ENCODE peak calls at places on chromosomes 7 and 10, in five cellular contexts. One of them, this sample, is unnamed.

GRCh38 chr10:54796876-54797275 is 4.2 kb downstream of the PCDH15 start:
- DNase-seq in activated CD4-positive, alpha-beta T cell treated with anti-CD3 and anti-CD28 coated beads, Interleukin-2, amount 50 U/mL, for 48 hours: no peak
- DNase-seq in naive thymus-derived CD4-positive, alpha-beta T cell: no peak
- DNase-seq in anterior cingulate cortex: no peak
- DNase-seq in left ventricle myocardium inferior: no peak
- DNase-seq in this sample: no peak

GRCh38 chr7:29336851-29337627 is 142.5 kb downstream of the CHN2 start:
- DNase-seq in left ventricle myocardium inferior: no peak
- DNase-seq in naive thymus-derived CD4-positive, alpha-beta T cell: no peak
- DNase-seq in activated CD4-positive, alpha-beta T cell treated with anti-CD3 and anti-CD28 coated beads, Interleukin-2, amount 50 U/mL, for 48 hours: no peak
- DNase-seq in anterior cingulate cortex: peak
- DNase-seq in this sample: no peak

GRCh38 chr10:127266431-127266830 is 70.0 kb upstream of the INSYN2A start:
- DNase-seq in left ventricle myocardium inferior: no peak
- DNase-seq in activated CD4-positive, alpha-beta T cell treated with anti-CD3 and anti-CD28 coated beads, Interleukin-2, amount 50 U/mL, for 48 hours: no peak
- DNase-seq in naive thymus-derived CD4-positive, alpha-beta T cell: no peak
- DNase-seq in anterior cingulate cortex: no peak
- DNase-seq in this sample: no peak

GRCh38 chr10:89007129-89007893 is 16.7 kb downstream of the FAS start:
- DNase-seq in left ventricle myocardium inferior: no peak
- DNase-seq in anterior cingulate cortex: no peak
- DNase-seq in naive thymus-derived CD4-positive, alpha-beta T cell: no peak
- DNase-seq in activated CD4-positive, alpha-beta T cell treated with anti-CD3 and anti-CD28 coated beads, Interleukin-2, amount 50 U/mL, for 48 hours: no peak
- DNase-seq in this sample: no peak

GRCh38 chr7:79337722-79338121 is 115.7 kb downstream of the MAGI2 start:
- DNase-seq in naive thymus-derived CD4-positive, alpha-beta T cell: no peak
- DNase-seq in left ventricle myocardium inferior: no peak
- DNase-seq in anterior cingulate cortex: peak
- DNase-seq in activated CD4-positive, alpha-beta T cell treated with anti-CD3 and anti-CD28 coated beads, Interleukin-2, amount 50 U/mL, for 48 hours: no peak
- DNase-seq in this sample: no peak

GRCh38 chr10:19620867-19621266 is 195.4 kb upstream of the PLXDC2 start:
- DNase-seq in left ventricle myocardium inferior: no peak
- DNase-seq in naive thymus-derived CD4-positive, alpha-beta T cell: no peak
- DNase-seq in activated CD4-positive, alpha-beta T cell treated with anti-CD3 and anti-CD28 coated beads, Interleukin-2, amount 50 U/mL, for 48 hours: no peak
- DNase-seq in anterior cingulate cortex: no peak
- DNase-seq in this sample: no peak

GRCh38 chr10:114683162-114683561 is 25.1 kb upstream of the ABLIM1 start:
- DNase-seq in activated CD4-positive, alpha-beta T cell treated with anti-CD3 and anti-CD28 coated beads, Interleukin-2, amount 50 U/mL, for 48 hours: no peak
- DNase-seq in left ventricle myocardium inferior: no peak
- DNase-seq in naive thymus-derived CD4-positive, alpha-beta T cell: no peak
- DNase-seq in anterior cingulate cortex: no peak
- DNase-seq in this sample: no peak

GRCh38 chr7:140231779-140232491 is 55.2 kb upstream of the KDM7A start:
- DNase-seq in activated CD4-positive, alpha-beta T cell treated with anti-CD3 and anti-CD28 coated beads, Interleukin-2, amount 50 U/mL, for 48 hours: no peak
- DNase-seq in left ventricle myocardium inferior: no peak
- DNase-seq in anterior cingulate cortex: no peak
- DNase-seq in naive thymus-derived CD4-positive, alpha-beta T cell: no peak
- DNase-seq in this sample: no peak

GRCh38 chr10:116524736-116525135 is 21.0 kb upstream of the PNLIP start:
- DNase-seq in anterior cingulate cortex: no peak
- DNase-seq in naive thymus-derived CD4-positive, alpha-beta T cell: no peak
- DNase-seq in left ventricle myocardium inferior: no peak
- DNase-seq in activated CD4-positive, alpha-beta T cell treated with anti-CD3 and anti-CD28 coated beads, Interleukin-2, amount 50 U/mL, for 48 hours: no peak
- DNase-seq in this sample: no peak

GRCh38 chr7:142752376-142753225 is 3.3 kb downstream of the PRSS1 start:
- DNase-seq in left ventricle myocardium inferior: no peak
- DNase-seq in activated CD4-positive, alpha-beta T cell treated with anti-CD3 and anti-CD28 coated beads, Interleukin-2, amount 50 U/mL, for 48 hours: no peak
- DNase-seq in naive thymus-derived CD4-positive, alpha-beta T cell: no peak
- DNase-seq in anterior cingulate cortex: no peak
- DNase-seq in this sample: no peak

GRCh38 chr7:134084488-134085144 is 42.5 kb upstream of the LRGUK start:
- DNase-seq in naive thymus-derived CD4-positive, alpha-beta T cell: no peak
- DNase-seq in anterior cingulate cortex: no peak
- DNase-seq in left ventricle myocardium inferior: no peak
- DNase-seq in activated CD4-positive, alpha-beta T cell treated with anti-CD3 and anti-CD28 coated beads, Interleukin-2, amount 50 U/mL, for 48 hours: no peak
- DNase-seq in this sample: no peak

GRCh38 chr7:55164527-55164926 is 145.7 kb downstream of the EGFR start:
- DNase-seq in left ventricle myocardium inferior: no peak
- DNase-seq in anterior cingulate cortex: no peak
- DNase-seq in naive thymus-derived CD4-positive, alpha-beta T cell: no peak
- DNase-seq in activated CD4-positive, alpha-beta T cell treated with anti-CD3 and anti-CD28 coated beads, Interleukin-2, amount 50 U/mL, for 48 hours: no peak
- DNase-seq in this sample: no peak

GRCh38 chr7:151759591-151760042 is 117.3 kb downstream of the PRKAG2 start:
- DNase-seq in naive thymus-derived CD4-positive, alpha-beta T cell: peak
- DNase-seq in left ventricle myocardium inferior: peak
- DNase-seq in activated CD4-positive, alpha-beta T cell treated with anti-CD3 and anti-CD28 coated beads, Interleukin-2, amount 50 U/mL, for 48 hours: peak
- DNase-seq in anterior cingulate cortex: peak
- DNase-seq in this sample: no peak

GRCh38 chr10:70761031-70761601 is 24.1 kb downstream of the TBATA start:
- DNase-seq in anterior cingulate cortex: no peak
- DNase-seq in left ventricle myocardium inferior: no peak
- DNase-seq in naive thymus-derived CD4-positive, alpha-beta T cell: no peak
- DNase-seq in activated CD4-positive, alpha-beta T cell treated with anti-CD3 and anti-CD28 coated beads, Interleukin-2, amount 50 U/mL, for 48 hours: no peak
- DNase-seq in this sample: no peak

GRCh38 chr10:13956826-13957225 is 370.1 kb downstream of the PRPF18 start:
- DNase-seq in naive thymus-derived CD4-positive, alpha-beta T cell: no peak
- DNase-seq in left ventricle myocardium inferior: peak
- DNase-seq in anterior cingulate cortex: no peak
- DNase-seq in activated CD4-positive, alpha-beta T cell treated with anti-CD3 and anti-CD28 coated beads, Interleukin-2, amount 50 U/mL, for 48 hours: no peak
- DNase-seq in this sample: peak

GRCh38 chr7:44244282-44244681 is 43.5 kb downstream of the YKT6 start:
- DNase-seq in left ventricle myocardium inferior: no peak
- DNase-seq in anterior cingulate cortex: no peak
- DNase-seq in activated CD4-positive, alpha-beta T cell treated with anti-CD3 and anti-CD28 coated beads, Interleukin-2, amount 50 U/mL, for 48 hours: peak
- DNase-seq in naive thymus-derived CD4-positive, alpha-beta T cell: peak
- DNase-seq in this sample: no peak

GRCh38 chr7:74365320-74366022 is 76.3 kb downstream of the CLIP2 start:
- DNase-seq in activated CD4-positive, alpha-beta T cell treated with anti-CD3 and anti-CD28 coated beads, Interleukin-2, amount 50 U/mL, for 48 hours: no peak
- DNase-seq in anterior cingulate cortex: peak
- DNase-seq in naive thymus-derived CD4-positive, alpha-beta T cell: no peak
- DNase-seq in left ventricle myocardium inferior: peak
- DNase-seq in this sample: no peak

GRCh38 chr10:59222788-59223187 is 46.3 kb downstream of the PHYHIPL start:
- DNase-seq in anterior cingulate cortex: no peak
- DNase-seq in activated CD4-positive, alpha-beta T cell treated with anti-CD3 and anti-CD28 coated beads, Interleukin-2, amount 50 U/mL, for 48 hours: no peak
- DNase-seq in naive thymus-derived CD4-positive, alpha-beta T cell: no peak
- DNase-seq in left ventricle myocardium inferior: no peak
- DNase-seq in this sample: no peak

GRCh38 chr10:100129424-100129823 is 47.8 kb upstream of the CPN1 start:
- DNase-seq in left ventricle myocardium inferior: no peak
- DNase-seq in activated CD4-positive, alpha-beta T cell treated with anti-CD3 and anti-CD28 coated beads, Interleukin-2, amount 50 U/mL, for 48 hours: no peak
- DNase-seq in anterior cingulate cortex: no peak
- DNase-seq in naive thymus-derived CD4-positive, alpha-beta T cell: no peak
- DNase-seq in this sample: no peak

GRCh38 chr7:129376076-129376777 is 58.0 kb upstream of the STRIP2 start:
- DNase-seq in naive thymus-derived CD4-positive, alpha-beta T cell: peak
- DNase-seq in left ventricle myocardium inferior: no peak
- DNase-seq in anterior cingulate cortex: no peak
- DNase-seq in activated CD4-positive, alpha-beta T cell treated with anti-CD3 and anti-CD28 coated beads, Interleukin-2, amount 50 U/mL, for 48 hours: peak
- DNase-seq in this sample: no peak

GRCh38 chr7:22121702-22122474 is 176.2 kb upstream of the CDCA7L start:
- DNase-seq in naive thymus-derived CD4-positive, alpha-beta T cell: no peak
- DNase-seq in activated CD4-positive, alpha-beta T cell treated with anti-CD3 and anti-CD28 coated beads, Interleukin-2, amount 50 U/mL, for 48 hours: no peak
- DNase-seq in anterior cingulate cortex: no peak
- DNase-seq in left ventricle myocardium inferior: no peak
- DNase-seq in this sample: no peak

GRCh38 chr10:96374985-96375830 is 16.4 kb upstream of the OPALIN start:
- DNase-seq in naive thymus-derived CD4-positive, alpha-beta T cell: peak
- DNase-seq in left ventricle myocardium inferior: peak
- DNase-seq in activated CD4-positive, alpha-beta T cell treated with anti-CD3 and anti-CD28 coated beads, Interleukin-2, amount 50 U/mL, for 48 hours: peak
- DNase-seq in anterior cingulate cortex: peak
- DNase-seq in this sample: peak

GRCh38 chr10:85863301-85864172 is 503.1 kb downstream of the GRID1 start:
- DNase-seq in activated CD4-positive, alpha-beta T cell treated with anti-CD3 and anti-CD28 coated beads, Interleukin-2, amount 50 U/mL, for 48 hours: no peak
- DNase-seq in left ventricle myocardium inferior: no peak
- DNase-seq in anterior cingulate cortex: no peak
- DNase-seq in naive thymus-derived CD4-positive, alpha-beta T cell: no peak
- DNase-seq in this sample: no peak

GRCh38 chr7:27459021-27459728 is 203.5 kb downstream of the HIBADH start:
- DNase-seq in activated CD4-positive, alpha-beta T cell treated with anti-CD3 and anti-CD28 coated beads, Interleukin-2, amount 50 U/mL, for 48 hours: no peak
- DNase-seq in naive thymus-derived CD4-positive, alpha-beta T cell: no peak
- DNase-seq in left ventricle myocardium inferior: no peak
- DNase-seq in anterior cingulate cortex: no peak
- DNase-seq in this sample: no peak

GRCh38 chr7:21504021-21504420 is 38.8 kb upstream of the DNAH11 start:
- DNase-seq in naive thymus-derived CD4-positive, alpha-beta T cell: no peak
- DNase-seq in left ventricle myocardium inferior: no peak
- DNase-seq in activated CD4-positive, alpha-beta T cell treated with anti-CD3 and anti-CD28 coated beads, Interleukin-2, amount 50 U/mL, for 48 hours: no peak
- DNase-seq in anterior cingulate cortex: no peak
- DNase-seq in this sample: no peak

GRCh38 chr10:42951486-42952251 is 125.2 kb upstream of the RET start:
- DNase-seq in activated CD4-positive, alpha-beta T cell treated with anti-CD3 and anti-CD28 coated beads, Interleukin-2, amount 50 U/mL, for 48 hours: no peak
- DNase-seq in left ventricle myocardium inferior: peak
- DNase-seq in naive thymus-derived CD4-positive, alpha-beta T cell: peak
- DNase-seq in anterior cingulate cortex: no peak
- DNase-seq in this sample: peak

GRCh38 chr7:18420176-18420575 is 75.4 kb upstream of the HDAC9 start:
- DNase-seq in activated CD4-positive, alpha-beta T cell treated with anti-CD3 and anti-CD28 coated beads, Interleukin-2, amount 50 U/mL, for 48 hours: no peak
- DNase-seq in anterior cingulate cortex: no peak
- DNase-seq in left ventricle myocardium inferior: no peak
- DNase-seq in naive thymus-derived CD4-positive, alpha-beta T cell: no peak
- DNase-seq in this sample: no peak

GRCh38 chr10:100115011-100115770 is 33.5 kb upstream of the CPN1 start:
- DNase-seq in naive thymus-derived CD4-positive, alpha-beta T cell: no peak
- DNase-seq in activated CD4-positive, alpha-beta T cell treated with anti-CD3 and anti-CD28 coated beads, Interleukin-2, amount 50 U/mL, for 48 hours: no peak
- DNase-seq in anterior cingulate cortex: no peak
- DNase-seq in left ventricle myocardium inferior: no peak
- DNase-seq in this sample: no peak

GRCh38 chr10:31274310-31274709 is 44.7 kb upstream of the ZEB1 start:
- DNase-seq in anterior cingulate cortex: no peak
- DNase-seq in naive thymus-derived CD4-positive, alpha-beta T cell: no peak
- DNase-seq in activated CD4-positive, alpha-beta T cell treated with anti-CD3 and anti-CD28 coated beads, Interleukin-2, amount 50 U/mL, for 48 hours: no peak
- DNase-seq in left ventricle myocardium inferior: no peak
- DNase-seq in this sample: no peak

GRCh38 chr7:33677556-33677955 is 227.8 kb upstream of the BMPER start:
- DNase-seq in activated CD4-positive, alpha-beta T cell treated with anti-CD3 and anti-CD28 coated beads, Interleukin-2, amount 50 U/mL, for 48 hours: no peak
- DNase-seq in left ventricle myocardium inferior: no peak
- DNase-seq in anterior cingulate cortex: no peak
- DNase-seq in naive thymus-derived CD4-positive, alpha-beta T cell: no peak
- DNase-seq in this sample: no peak

GRCh38 chr7:116630357-116630756 is 41.6 kb upstream of the MET start:
- DNase-seq in activated CD4-positive, alpha-beta T cell treated with anti-CD3 and anti-CD28 coated beads, Interleukin-2, amount 50 U/mL, for 48 hours: no peak
- DNase-seq in left ventricle myocardium inferior: no peak
- DNase-seq in anterior cingulate cortex: no peak
- DNase-seq in naive thymus-derived CD4-positive, alpha-beta T cell: no peak
- DNase-seq in this sample: no peak

GRCh38 chr10:50566150-50566549 is 57.6 kb downstream of the SGMS1 start:
- DNase-seq in left ventricle myocardium inferior: no peak
- DNase-seq in naive thymus-derived CD4-positive, alpha-beta T cell: no peak
- DNase-seq in activated CD4-positive, alpha-beta T cell treated with anti-CD3 and anti-CD28 coated beads, Interleukin-2, amount 50 U/mL, for 48 hours: no peak
- DNase-seq in anterior cingulate cortex: no peak
- DNase-seq in this sample: no peak

GRCh38 chr10:70376436-70377378 is 5.7 kb downstream of the LRRC20 start:
- DNase-seq in left ventricle myocardium inferior: no peak
- DNase-seq in activated CD4-positive, alpha-beta T cell treated with anti-CD3 and anti-CD28 coated beads, Interleukin-2, amount 50 U/mL, for 48 hours: no peak
- DNase-seq in anterior cingulate cortex: no peak
- DNase-seq in naive thymus-derived CD4-positive, alpha-beta T cell: no peak
- DNase-seq in this sample: no peak

GRCh38 chr7:69702357-69702756 is 104.1 kb downstream of the AUTS2 start:
- DNase-seq in anterior cingulate cortex: no peak
- DNase-seq in activated CD4-positive, alpha-beta T cell treated with anti-CD3 and anti-CD28 coated beads, Interleukin-2, amount 50 U/mL, for 48 hours: no peak
- DNase-seq in naive thymus-derived CD4-positive, alpha-beta T cell: no peak
- DNase-seq in left ventricle myocardium inferior: no peak
- DNase-seq in this sample: no peak

This sample was measured in ascending aorta.